ENCODE peak calls at places on chromosomes 16 and 17, in ten cellular contexts. G is esophagus squamous epithelium, R is OCI-LY7, Y is left ventricle myocardium inferior, L is progenitor cell of endocrine pancreas, M is endothelial cell, D is WERI-Rb-1, E is fibroblast of pulmonary artery, I is kidney, P is mesothelial cell of epicardium. W is an unnamed sample.

GRCh38 chr17:57677858-57678257 is 67.2 kb downstream of the CCDC182 start:
- DNase-seq in P (peak), D (no peak), Y (no peak), E (no peak), G (no peak), L (no peak), I (no peak), M (no peak), R (no peak), W (no peak)

GRCh38 chr17:2876467-2876866 is 80.2 kb downstream of the RAP1GAP2 start:
- DNase-seq in Y (no peak), L (no peak), M (no peak), I (no peak), E (no peak), P (no peak), G (no peak), D (no peak), R (no peak), W (no peak)

GRCh38 chr17:60141111-60142018 is 8.4 kb upstream of the CA4 start:
- DNase-seq in R (no peak), I (peak), Y (no peak), D (no peak), L (no peak), E (peak), M (no peak), P (no peak), G (no peak), W (peak)

GRCh38 chr17:28807925-28808641 is 34.5 kb downstream of the FAM222B start:
- DNase-seq in D (no peak), E (peak), P (no peak), L (no peak), R (no peak), M (no peak), G (no peak), I (no peak), Y (no peak), W (no peak)

GRCh38 chr16:66224636-66225035 is 141.9 kb upstream of the CDH5 start:
- DNase-seq in P (no peak), R (no peak), D (no peak), E (no peak), I (no peak), G (no peak), Y (no peak), M (no peak), L (no peak), W (no peak)

GRCh38 chr16:85607331-85607765 is 5.8 kb upstream of the GSE1 start:
- DNase-seq in R (peak), L (no peak), D (no peak), E (no peak), G (no peak), Y (no peak), I (peak), M (peak), P (no peak), W (peak)

GRCh38 chr17:39527220-39527813 is 66.0 kb downstream of the CDK12 start:
- DNase-seq in D (no peak), R (peak), Y (no peak), I (no peak), L (no peak), G (no peak), P (no peak), M (peak), E (peak), W (peak)

GRCh38 chr16:86383488-86384262 is 126.7 kb upstream of the FOXF1 start:
- DNase-seq in L (no peak), R (no peak), Y (no peak), M (no peak), I (no peak), D (no peak), E (peak), P (no peak), G (no peak), W (no peak)

GRCh38 chr17:29546834-29547233 is 20.0 kb downstream of the ABHD15 start:
- DNase-seq in L (no peak), P (no peak), E (peak), Y (no peak), I (no peak), D (no peak), M (no peak), G (no peak), R (no peak), W (no peak)

GRCh38 chr17:7281953-7282751 is 634 bp downstream of the SLC2A4 start:
- DNase-seq in M (peak), Y (peak), R (no peak), L (peak), G (no peak), E (no peak), P (no peak), D (peak), I (peak), W (peak)

GRCh38 chr16:50699345-50700159 is 6.1 kb downstream of the NOD2 start:
- DNase-seq in G (no peak), I (peak), E (peak), L (no peak), M (no peak), Y (no peak), D (no peak), R (no peak), P (no peak), W (peak)

GRCh38 chr16:27625050-27625697 is 75.2 kb downstream of the KATNIP start:
- DNase-seq in R (no peak), G (no peak), Y (no peak), L (no peak), E (peak), D (no peak), P (no peak), I (no peak), M (no peak), W (peak)

GRCh38 chr17:1906622-1907021 is 76.8 kb downstream of the RPA1 start:
- DNase-seq in I (no peak), G (no peak), D (peak), P (no peak), Y (no peak), L (no peak), M (no peak), E (no peak), R (no peak), W (peak)

GRCh38 chr16:2518823-2519710 is 1.1 kb upstream of the AMDHD2 start:
- DNase-seq in I (peak), M (no peak), Y (no peak), G (no peak), R (no peak), L (no peak), P (no peak), D (no peak), E (no peak), W (no peak)

GRCh38 chr16:50154369-50154947 is 1.4 kb downstream of the TENT4B start:
- DNase-seq in Y (no peak), G (no peak), R (no peak), E (no peak), L (no peak), P (no peak), I (no peak), D (no peak), M (no peak), W (peak)

GRCh38 chr17:3678095-3678820 is 9.6 kb downstream of the EMC6 start:
- DNase-seq in Y (no peak), G (no peak), M (no peak), L (no peak), P (no peak), R (no peak), I (no peak), D (no peak), E (no peak), W (no peak)

GRCh38 chr16:85006639-85007038 is 4.7 kb downstream of the ZDHHC7 start:
- DNase-seq in P (no peak), R (no peak), M (no peak), G (no peak), I (no peak), D (no peak), E (no peak), Y (no peak), L (no peak), W (peak)

GRCh38 chr17:77437017-77437416 is 296.2 kb downstream of the SEC14L1 start:
- DNase-seq in I (no peak), M (no peak), Y (peak), R (peak), G (no peak), E (peak), L (no peak), D (no peak), P (peak), W (peak)

GRCh38 chr16:57512296-57513001 is 23.9 kb downstream of the CCDC102A start:
- DNase-seq in I (peak), M (no peak), Y (no peak), L (no peak), E (no peak), R (no peak), D (peak), P (no peak), G (no peak), W (no peak)

GRCh38 chr16:55056585-55057520 is 126.2 kb downstream of the IRX5 start:
- DNase-seq in P (peak), D (peak), R (no peak), G (no peak), Y (no peak), L (peak), I (no peak), M (peak), E (no peak), W (peak)

DNA sequence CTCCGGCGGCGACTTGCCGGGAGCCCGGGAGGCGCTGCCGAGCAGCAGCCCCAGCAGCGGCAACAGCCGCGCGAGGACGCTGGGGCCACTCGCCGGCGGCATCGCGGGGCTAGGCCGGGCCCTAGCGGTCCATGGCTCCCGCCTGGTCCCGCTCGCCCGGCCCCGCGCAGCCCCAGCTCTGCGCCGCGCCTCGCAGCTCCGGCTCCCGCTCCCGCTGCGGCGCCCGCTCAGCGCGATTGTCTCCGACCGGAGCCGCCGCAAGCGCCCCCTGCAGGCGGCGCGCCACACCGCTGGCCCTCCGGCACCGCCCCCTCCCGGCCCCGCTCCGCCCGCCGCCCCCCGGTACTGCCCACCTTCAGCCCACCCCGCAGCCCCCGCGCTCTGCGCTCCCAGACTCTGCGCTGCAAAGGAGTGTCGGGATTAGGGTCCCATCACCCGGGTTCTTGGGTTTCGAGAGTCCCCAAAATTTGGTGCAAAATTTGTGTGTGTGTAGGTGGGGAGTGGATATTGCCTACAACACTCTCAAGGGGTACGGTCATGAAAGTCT is at the start of gene FAM171A2:
- DNase-seq in M (peak), L (peak), I (peak), G (no peak), D (peak), P (peak), Y (peak), R (peak), E (peak), W (peak)
- TF ChIP-seq CTCF in M (peak), L (peak), I (peak), G (peak), D (peak), P (peak), Y (peak), R (peak), E (peak), W (peak)

GRCh38 chr17:38330941-38331411 is 12.8 kb downstream of the GPR179 start:
- DNase-seq in E (no peak), I (peak), D (no peak), P (no peak), G (no peak), M (no peak), Y (no peak), R (no peak), L (no peak), W (no peak)

GRCh38 chr17:38334480-38335364 is 9.0 kb downstream of the GPR179 start:
- DNase-seq in P (no peak), M (no peak), E (no peak), G (no peak), L (no peak), D (no peak), Y (no peak), R (no peak), I (peak), W (no peak)

GRCh38 chr17:38329808-38330730 is 13.7 kb downstream of the GPR179 start:
- DNase-seq in D (no peak), P (no peak), E (no peak), L (no peak), I (peak), M (no peak), Y (no peak), R (no peak), G (no peak), W (no peak)

GRCh38 chr17:38333635-38334295 is 10.0 kb downstream of the GPR179 start:
- DNase-seq in D (peak), E (peak), M (peak), R (peak), P (peak), Y (no peak), L (peak), G (no peak), I (peak), W (peak)

GRCh38 chr17:38332735-38333134 is 11.0 kb downstream of the GPR179 start:
- DNase-seq in P (no peak), E (no peak), G (no peak), L (no peak), R (no peak), D (no peak), Y (no peak), I (peak), M (no peak), W (no peak)
- TF ChIP-seq CTCF in P (no peak), E (no peak), G (no peak), L (no peak), R (no peak), D (no peak), Y (no peak), I (no peak), M (no peak), W (no peak)

GRCh38 chr17:75978938-75979704 is at the start of the genes ACOX1 and TEN1:
- DNase-seq in R (peak), D (peak), P (peak), E (peak), L (peak), G (peak), I (peak), Y (peak), M (peak), W (peak)
- TF ChIP-seq CTCF in R (peak), D (peak), P (peak), E (no peak), L (peak), G (peak), I (peak), Y (peak), M (peak), W (peak)

DNA sequence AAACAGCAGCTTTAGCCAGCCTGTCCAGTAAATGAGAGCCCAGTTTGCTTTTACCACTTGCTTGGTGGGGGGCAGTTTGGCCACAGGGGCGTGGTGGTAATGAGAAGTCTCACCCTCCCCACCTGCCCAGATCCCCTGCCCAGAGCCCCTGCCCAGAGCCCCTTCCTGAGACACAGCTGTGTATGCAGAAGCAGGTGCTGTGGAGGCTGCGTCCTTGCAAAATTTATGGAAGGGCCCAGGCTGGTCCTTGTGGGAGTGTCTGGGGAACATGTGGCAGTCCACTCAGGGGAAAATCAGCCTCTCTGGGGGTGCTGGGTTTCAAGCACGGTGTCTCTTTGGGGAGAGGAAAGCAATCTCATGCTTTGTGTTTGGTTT is 27.6 kb upstream of the LGALS9 start:
- DNase-seq in E (no peak), M (no peak), L (no peak), R (no peak), D (no peak), I (no peak), Y (no peak), P (no peak), G (no peak), W (no peak)
- TF ChIP-seq CTCF in E (no peak), M (peak), L (no peak), R (peak), D (no peak), I (no peak), Y (peak), P (peak), G (no peak), W (no peak)

DNA sequence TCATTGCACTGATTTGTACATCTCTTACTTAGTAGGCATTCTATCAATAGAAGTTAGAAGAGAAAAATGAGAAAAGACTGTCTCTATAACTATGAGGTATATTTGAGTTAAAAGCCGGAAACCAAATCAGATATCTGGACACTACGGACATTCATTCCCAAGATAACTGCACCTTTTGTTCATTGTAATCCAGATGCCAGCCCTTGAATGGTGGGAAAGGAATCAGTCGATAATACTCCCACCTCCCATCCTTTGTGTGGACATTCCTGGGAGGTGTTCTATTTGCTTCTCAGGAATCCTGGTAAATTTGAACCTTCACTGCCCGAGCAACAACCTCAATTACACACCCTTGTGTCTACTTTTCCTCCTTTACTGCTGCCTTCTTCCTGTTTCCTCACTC is 225.2 kb downstream of the CHD9NB start:
- DNase-seq in L (no peak), Y (no peak), G (no peak), D (no peak), M (no peak), P (no peak), E (no peak), I (no peak), R (no peak), W (no peak)
- TF ChIP-seq CTCF in L (no peak), Y (no peak), G (no peak), D (no peak), M (no peak), P (no peak), E (no peak), I (no peak), R (no peak), W (no peak)

DNA sequence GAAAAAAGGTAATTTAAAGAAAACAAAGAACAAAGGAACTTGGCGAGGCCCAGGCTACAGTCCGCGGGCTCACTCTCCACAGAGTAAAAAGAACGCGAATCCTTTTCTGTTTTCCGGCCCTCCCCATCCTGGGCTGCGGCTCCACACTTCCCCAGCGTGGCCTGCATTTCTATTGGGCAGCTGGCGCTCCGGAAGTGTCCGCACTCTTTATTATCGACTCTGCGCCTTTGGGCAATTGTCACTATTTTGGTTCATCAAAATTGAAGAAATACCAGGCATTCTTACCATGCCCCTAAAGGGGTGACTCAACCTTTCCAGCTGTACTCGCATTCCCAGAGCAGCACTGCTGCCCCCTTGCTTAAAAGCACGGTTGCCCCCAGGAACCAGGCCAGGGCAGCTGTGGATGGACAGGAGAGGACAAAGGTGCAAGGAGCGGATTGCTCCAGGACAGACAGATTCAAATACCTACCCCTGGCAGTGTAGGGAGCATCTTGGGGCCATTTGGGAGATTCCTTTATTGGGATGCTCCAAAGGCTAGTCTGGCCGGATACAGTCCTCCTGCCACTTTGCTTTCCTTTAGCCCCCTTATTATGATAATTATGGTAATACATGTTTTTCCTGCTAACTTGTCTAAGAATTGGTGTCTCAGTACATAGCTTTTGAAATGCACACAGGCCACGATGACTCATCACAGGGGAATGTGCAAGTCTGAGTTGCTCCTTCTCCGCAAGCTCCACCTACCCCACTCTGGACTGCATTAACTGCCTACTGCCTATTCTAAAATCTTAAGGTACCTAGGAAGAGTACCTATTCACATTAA is 985 bp upstream of the SLFN12 start:
- DNase-seq in E (peak), I (peak), Y (peak), G (no peak), D (no peak), L (peak), R (no peak), M (peak), P (peak), W (peak)
- TF ChIP-seq CTCF in E (peak), I (no peak), Y (peak), G (no peak), D (no peak), L (no peak), R (no peak), M (peak), P (no peak), W (peak)

GRCh38 chr17:48259710-48260291 is 152.2 kb downstream of the SNX11 start:
- DNase-seq in G (no peak), I (no peak), P (no peak), E (peak), Y (no peak), D (peak), L (no peak), R (peak), M (no peak), W (peak)
- TF ChIP-seq CTCF in G (peak), I (peak), P (peak), E (peak), Y (peak), D (peak), L (peak), R (peak), M (peak), W (peak)

DNA sequence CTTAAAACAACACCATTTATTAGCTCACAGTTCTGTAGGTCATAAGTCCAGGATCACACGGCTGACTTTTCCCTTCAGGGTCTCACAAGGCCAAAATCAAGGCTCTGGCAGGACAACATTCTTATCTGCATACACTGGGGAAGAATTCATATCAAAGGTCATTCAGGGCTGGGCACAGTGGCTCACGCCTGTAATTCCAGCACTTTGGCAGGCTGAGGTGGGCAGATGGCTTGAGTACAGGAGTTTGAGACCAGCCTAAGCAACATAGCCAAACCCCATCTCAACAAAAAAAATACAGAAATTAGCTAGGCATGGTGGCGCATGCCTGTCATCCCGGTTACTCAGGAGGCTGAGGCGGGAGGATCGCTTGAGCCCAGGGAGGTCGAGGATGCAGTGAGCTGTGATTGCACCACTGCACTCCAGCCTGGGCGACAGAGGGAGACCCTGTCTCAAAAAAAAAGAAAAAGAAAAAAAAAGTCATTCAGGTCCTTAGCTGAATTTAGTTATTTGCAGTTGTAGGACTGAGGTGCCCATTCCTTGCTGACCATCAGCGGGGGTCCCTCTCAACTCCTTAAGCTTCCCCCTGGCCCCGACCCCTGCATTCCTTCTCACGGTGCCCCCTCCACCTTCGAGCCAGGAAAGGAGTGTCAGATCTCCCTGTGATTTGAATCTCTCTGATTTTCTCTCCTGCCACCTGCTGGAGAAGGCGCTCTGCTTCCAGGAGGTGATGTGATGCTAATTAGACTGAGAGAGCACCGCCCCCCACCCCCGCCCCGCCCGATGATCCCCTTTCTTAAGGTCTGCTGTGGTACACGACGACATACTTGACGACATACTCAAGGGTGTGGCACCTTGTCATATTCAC is 91.8 kb upstream of the CLEC18A start:
- DNase-seq in D (peak), I (no peak), L (no peak), P (no peak), E (no peak), M (peak), R (peak), Y (peak), G (no peak), W (peak)
- TF ChIP-seq CTCF in D (peak), I (peak), L (peak), P (no peak), E (peak), M (no peak), R (peak), Y (peak), G (no peak), W (no peak)